ENCODE peak calls at places on chromosome 3, in five cellular contexts. One of them, this sample, is unnamed.

GRCh38 chr3:112293368-112294321 is at the start of gene SLC9C1:
- DNase-seq in aorta: no peak
- DNase-seq in Panc1: peak; percentile 58
- DNase-seq in ovary: peak; percentile 24
- DNase-seq in CD8-positive, alpha-beta T cell: peak; percentile 23
- DNase-seq in this sample: peak; percentile 47

GRCh38 chr3:188786424-188786823 is 385.3 kb upstream of the TPRG1 start:
- DNase-seq in aorta: no peak
- DNase-seq in CD8-positive, alpha-beta T cell: no peak
- DNase-seq in ovary: no peak
- DNase-seq in Panc1: no peak
- DNase-seq in this sample: no peak

GRCh38 chr3:7144696-7145308 is 283.9 kb downstream of the GRM7 start:
- DNase-seq in Panc1: peak; percentile 5
- DNase-seq in ovary: no peak
- DNase-seq in aorta: no peak
- DNase-seq in CD8-positive, alpha-beta T cell: no peak
- DNase-seq in this sample: no peak

GRCh38 chr3:34365766-34366165 is 567.3 kb downstream of the PDCD6IP start:
- DNase-seq in aorta: no peak
- DNase-seq in ovary: no peak
- DNase-seq in Panc1: no peak
- DNase-seq in CD8-positive, alpha-beta T cell: no peak
- DNase-seq in this sample: no peak

GRCh38 chr3:118543823-118544222 is 490.8 kb downstream of the IGSF11 start:
- DNase-seq in CD8-positive, alpha-beta T cell: no peak
- DNase-seq in aorta: no peak
- DNase-seq in Panc1: no peak
- DNase-seq in ovary: no peak
- DNase-seq in this sample: no peak

GRCh38 chr3:39601241-39601640 is 133.8 kb downstream of the MOBP start:
- DNase-seq in CD8-positive, alpha-beta T cell: no peak
- DNase-seq in ovary: no peak
- DNase-seq in Panc1: no peak
- DNase-seq in aorta: no peak
- DNase-seq in this sample: no peak

GRCh38 chr3:45367451-45367850 is 20.9 kb upstream of the LARS2 start:
- DNase-seq in ovary: no peak
- DNase-seq in Panc1: no peak
- DNase-seq in aorta: no peak
- DNase-seq in CD8-positive, alpha-beta T cell: no peak
- DNase-seq in this sample: no peak

GRCh38 chr3:169913270-169913780 is 2.0 kb downstream of the SAMD7 start:
- DNase-seq in CD8-positive, alpha-beta T cell: no peak
- DNase-seq in Panc1: no peak
- DNase-seq in aorta: no peak
- DNase-seq in ovary: no peak
- DNase-seq in this sample: no peak

GRCh38 chr3:125137432-125138033 is 75.0 kb downstream of the SLC12A8 start:
- DNase-seq in Panc1: no peak
- DNase-seq in ovary: no peak
- DNase-seq in aorta: peak; percentile 81
- DNase-seq in CD8-positive, alpha-beta T cell: no peak
- DNase-seq in this sample: no peak

GRCh38 chr3:98754483-98754882 is 8.7 kb upstream of the ST3GAL6 start:
- DNase-seq in CD8-positive, alpha-beta T cell: no peak
- DNase-seq in ovary: no peak
- DNase-seq in Panc1: no peak
- DNase-seq in aorta: no peak
- DNase-seq in this sample: no peak

GRCh38 chr3:171451915-171452707 is 8.1 kb downstream of the TNIK start:
- DNase-seq in ovary: no peak
- DNase-seq in Panc1: no peak
- DNase-seq in CD8-positive, alpha-beta T cell: no peak
- DNase-seq in aorta: no peak
- DNase-seq in this sample: no peak

GRCh38 chr3:72042397-72043211 is 257.7 kb upstream of the PROK2 start:
- DNase-seq in Panc1: no peak
- DNase-seq in ovary: no peak
- DNase-seq in CD8-positive, alpha-beta T cell: no peak
- DNase-seq in aorta: no peak
- DNase-seq in this sample: no peak

GRCh38 chr3:9349321-9350117 is 13.3 kb upstream of the THUMPD3 start:
- DNase-seq in aorta: no peak
- DNase-seq in CD8-positive, alpha-beta T cell: no peak
- DNase-seq in ovary: no peak
- DNase-seq in Panc1: peak; percentile 38
- DNase-seq in this sample: no peak

GRCh38 chr3:189342811-189343210 is 171.0 kb downstream of the TPRG1 start:
- DNase-seq in aorta: no peak
- DNase-seq in Panc1: no peak
- DNase-seq in ovary: no peak
- DNase-seq in CD8-positive, alpha-beta T cell: no peak
- DNase-seq in this sample: no peak

GRCh38 chr3:94739420-94739819 is 676.6 kb downstream of the NSUN3 start:
- DNase-seq in Panc1: no peak
- DNase-seq in CD8-positive, alpha-beta T cell: no peak
- DNase-seq in aorta: no peak
- DNase-seq in ovary: no peak
- DNase-seq in this sample: no peak

GRCh38 chr3:127083778-127084355 is 101.0 kb downstream of the PLXNA1 start:
- DNase-seq in ovary: no peak
- DNase-seq in CD8-positive, alpha-beta T cell: no peak
- DNase-seq in aorta: peak; percentile 43
- DNase-seq in Panc1: no peak
- DNase-seq in this sample: no peak

GRCh38 chr3:48504051-48504946 is at the start of gene SHISA5:
- DNase-seq in ovary: peak; percentile 85
- DNase-seq in aorta: peak; percentile 97
- DNase-seq in CD8-positive, alpha-beta T cell: peak; percentile 57
- DNase-seq in Panc1: no peak
- DNase-seq in this sample: peak; percentile 96

GRCh38 chr3:12729313-12729676 is 29.8 kb downstream of the TMEM40 start:
- DNase-seq in aorta: no peak
- DNase-seq in ovary: no peak
- DNase-seq in Panc1: no peak
- DNase-seq in CD8-positive, alpha-beta T cell: no peak
- DNase-seq in this sample: peak; percentile 58

GRCh38 chr3:12727481-12727880 is 31.6 kb downstream of the TMEM40 start:
- DNase-seq in Panc1: no peak
- DNase-seq in CD8-positive, alpha-beta T cell: no peak
- DNase-seq in ovary: no peak
- DNase-seq in aorta: no peak
- DNase-seq in this sample: no peak

GRCh38 chr3:12725436-12725835 is 33.6 kb downstream of the TMEM40 start:
- DNase-seq in CD8-positive, alpha-beta T cell: no peak
- DNase-seq in aorta: no peak
- DNase-seq in Panc1: no peak
- DNase-seq in ovary: no peak
- DNase-seq in this sample: no peak

GRCh38 chr3:12730511-12731234 is 28.4 kb downstream of the TMEM40 start:
- DNase-seq in ovary: no peak
- DNase-seq in Panc1: no peak
- DNase-seq in aorta: no peak
- DNase-seq in CD8-positive, alpha-beta T cell: no peak
- DNase-seq in this sample: no peak

DNA sequence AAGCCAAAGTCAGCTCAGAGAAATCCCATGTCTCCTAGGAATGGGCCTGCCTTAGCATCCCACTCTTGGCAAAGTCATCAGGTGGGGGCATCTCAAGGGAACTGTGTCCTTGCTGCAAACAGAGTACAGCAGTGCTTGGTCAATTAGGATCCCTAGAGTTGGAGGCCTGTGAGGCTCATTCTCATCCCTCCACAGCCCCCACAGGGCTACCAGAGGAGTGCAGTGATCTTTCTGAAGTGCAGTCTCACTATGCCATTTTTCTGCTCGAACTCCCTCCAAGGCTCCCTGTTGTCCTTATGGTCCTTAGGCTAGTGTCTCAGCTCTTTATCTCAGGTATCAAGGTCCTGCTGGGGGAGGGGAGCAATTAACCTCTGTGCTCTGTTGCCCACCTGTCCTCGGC is 31.1 kb downstream of the TMEM40 start:
- DNase-seq in ovary: no peak
- DNase-seq in CD8-positive, alpha-beta T cell: no peak
- DNase-seq in aorta: no peak
- DNase-seq in Panc1: no peak
- DNase-seq in this sample: no peak
- H3K27ac ChIP-seq in ovary: no peak overlapping the region
- H3K27ac ChIP-seq in CD8-positive, alpha-beta T cell: no peak overlapping the region
- H3K27ac ChIP-seq in aorta: no peak overlapping the region
- H3K27ac ChIP-seq in Panc1: no peak overlapping the region
- H3K27ac ChIP-seq in this sample: peak overlapping the region; percentile 38

DNA sequence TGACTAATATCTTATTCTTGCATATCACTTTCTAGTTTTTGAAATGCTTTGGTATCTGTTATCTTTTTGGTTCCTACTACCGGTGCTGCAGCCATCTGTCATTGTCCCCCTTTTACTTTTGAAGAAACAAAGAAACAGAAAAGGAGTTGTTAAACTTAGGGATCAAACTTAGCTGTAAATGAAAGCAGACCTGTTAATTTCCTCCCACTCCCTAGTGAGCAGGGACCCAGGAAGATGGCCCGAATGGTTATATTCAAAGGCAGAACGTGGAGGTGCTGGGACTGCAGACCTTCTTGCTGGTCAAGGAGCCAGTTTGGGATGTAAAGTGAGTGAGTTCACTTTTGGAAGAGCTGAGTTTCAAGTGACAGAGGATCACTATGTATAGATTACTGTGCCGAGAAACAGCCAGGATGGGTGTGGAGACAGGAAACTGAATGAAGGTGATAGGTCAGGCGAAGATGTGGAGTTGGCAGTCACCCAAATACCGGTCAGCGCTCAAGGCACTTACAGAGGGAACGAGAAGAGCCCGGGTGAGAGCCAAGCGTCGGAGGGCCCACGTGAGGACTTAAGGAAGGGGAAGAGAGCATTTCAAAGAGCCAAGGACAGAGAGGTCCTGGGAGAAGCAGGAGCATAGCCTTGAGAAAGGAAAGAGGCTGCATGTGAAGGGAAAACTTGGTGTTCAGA is 20.1 kb downstream of the KBTBD8 start:
- DNase-seq in CD8-positive, alpha-beta T cell: no peak
- DNase-seq in aorta: no peak
- DNase-seq in Panc1: no peak
- DNase-seq in ovary: peak; percentile 11
- DNase-seq in this sample: peak; percentile 76
- H3K27ac ChIP-seq in CD8-positive, alpha-beta T cell: no peak overlapping the region
- H3K27ac ChIP-seq in aorta: no peak overlapping the region
- H3K27ac ChIP-seq in Panc1: no peak overlapping the region
- H3K27ac ChIP-seq in ovary: no peak overlapping the region
- H3K27ac ChIP-seq in this sample: peak overlapping the region; percentile 75

DNA sequence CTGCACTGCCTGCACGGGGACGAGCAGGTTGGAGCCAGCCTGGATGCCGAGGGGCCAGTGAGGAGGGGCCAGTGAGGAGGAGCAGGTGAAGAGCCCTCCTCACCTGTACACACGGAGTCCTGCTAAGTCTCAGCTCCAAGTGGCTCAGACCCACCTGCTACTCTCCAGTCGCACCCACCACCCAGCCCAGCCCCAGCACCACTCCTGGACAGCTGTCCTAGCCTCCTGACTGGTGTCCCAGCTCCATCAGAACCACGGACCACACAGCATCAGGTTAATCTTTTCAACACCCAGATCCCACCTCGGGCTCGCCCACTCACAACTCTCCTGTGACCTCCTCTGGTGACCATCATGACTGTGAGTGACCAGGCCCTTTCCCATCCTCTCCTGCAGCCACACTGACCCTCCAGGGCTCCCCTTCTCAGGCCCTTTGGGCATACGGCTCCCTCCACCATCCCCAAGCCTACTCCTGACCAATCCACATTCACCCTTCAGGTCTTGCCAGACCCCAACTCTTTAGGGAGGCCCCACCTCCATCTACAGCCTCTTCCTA is 13.8 kb downstream of the EFCC1 start:
- DNase-seq in Panc1: no peak
- DNase-seq in aorta: peak; percentile 61
- DNase-seq in CD8-positive, alpha-beta T cell: no peak
- DNase-seq in ovary: no peak
- DNase-seq in this sample: no peak
- H3K27ac ChIP-seq in Panc1: no peak overlapping the region
- H3K27ac ChIP-seq in aorta: no peak overlapping the region
- H3K27ac ChIP-seq in CD8-positive, alpha-beta T cell: peak overlapping the region; percentile 49
- H3K27ac ChIP-seq in ovary: no peak overlapping the region
- H3K27ac ChIP-seq in this sample: peak overlapping the region; percentile 70

DNA sequence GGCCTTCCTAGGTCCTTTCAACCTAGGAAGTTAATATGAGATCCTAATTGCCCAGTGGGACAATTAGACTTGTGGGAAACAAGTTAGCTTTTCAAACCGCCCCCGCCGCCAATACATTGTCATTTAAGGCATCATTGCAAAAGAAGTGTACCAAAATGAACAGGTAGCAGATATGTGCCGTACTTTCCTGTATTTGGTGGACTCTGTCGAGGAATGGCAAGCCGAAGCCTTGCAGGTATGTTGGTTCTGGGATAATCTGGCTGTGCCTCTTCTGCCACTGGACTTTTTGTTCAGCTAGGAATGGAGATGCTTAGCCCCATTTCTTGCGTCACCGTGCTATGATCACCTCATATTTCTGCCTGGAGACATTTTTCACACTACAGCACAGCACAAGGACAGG is 157.5 kb downstream of the CACNA1D start:
- DNase-seq in aorta: no peak
- DNase-seq in ovary: no peak
- DNase-seq in Panc1: no peak
- DNase-seq in CD8-positive, alpha-beta T cell: no peak
- DNase-seq in this sample: no peak
- H3K27ac ChIP-seq in aorta: no peak overlapping the region
- H3K27ac ChIP-seq in ovary: no peak overlapping the region
- H3K27ac ChIP-seq in Panc1: no peak overlapping the region
- H3K27ac ChIP-seq in CD8-positive, alpha-beta T cell: no peak overlapping the region
- H3K27ac ChIP-seq in this sample: no peak overlapping the region

GRCh38 chr3:101375586-101375985 is 55.2 kb upstream of the IMPG2 start:
- DNase-seq in Panc1: no peak
- DNase-seq in aorta: no peak
- DNase-seq in ovary: no peak
- DNase-seq in CD8-positive, alpha-beta T cell: no peak
- DNase-seq in this sample: no peak

GRCh38 chr3:101377209-101377608 is 56.8 kb upstream of the IMPG2 start:
- DNase-seq in ovary: no peak
- DNase-seq in aorta: no peak
- DNase-seq in CD8-positive, alpha-beta T cell: no peak
- DNase-seq in Panc1: no peak
- DNase-seq in this sample: no peak

GRCh38 chr3:101381809-101382208 is 61.4 kb upstream of the IMPG2 start:
- DNase-seq in ovary: no peak
- DNase-seq in CD8-positive, alpha-beta T cell: no peak
- DNase-seq in Panc1: no peak
- DNase-seq in aorta: no peak
- DNase-seq in this sample: no peak

GRCh38 chr3:101379695-101380376 is 59.5 kb upstream of the IMPG2 start:
- DNase-seq in ovary: no peak
- DNase-seq in CD8-positive, alpha-beta T cell: no peak
- DNase-seq in Panc1: no peak
- DNase-seq in aorta: no peak
- DNase-seq in this sample: no peak

GRCh38 chr3:101377796-101378195 is 57.4 kb upstream of the IMPG2 start:
- DNase-seq in ovary: no peak
- DNase-seq in Panc1: no peak
- DNase-seq in CD8-positive, alpha-beta T cell: no peak
- DNase-seq in aorta: no peak
- DNase-seq in this sample: no peak
- H3K27ac ChIP-seq in ovary: no peak overlapping the region
- H3K27ac ChIP-seq in Panc1: no peak overlapping the region
- H3K27ac ChIP-seq in CD8-positive, alpha-beta T cell: no peak overlapping the region
- H3K27ac ChIP-seq in aorta: peak overlapping the region; percentile 60
- H3K27ac ChIP-seq in this sample: no peak overlapping the region

GRCh38 chr3:24101676-24102168 is 156.6 kb downstream of the NR1D2 start:
- DNase-seq in aorta: no peak
- DNase-seq in CD8-positive, alpha-beta T cell: no peak
- DNase-seq in ovary: no peak
- DNase-seq in Panc1: no peak
- DNase-seq in this sample: no peak
- H3K27ac ChIP-seq in aorta: no peak overlapping the region
- H3K27ac ChIP-seq in CD8-positive, alpha-beta T cell: no peak overlapping the region
- H3K27ac ChIP-seq in ovary: no peak overlapping the region
- H3K27ac ChIP-seq in Panc1: no peak overlapping the region
- H3K27ac ChIP-seq in this sample: no peak overlapping the region